ENCODE peak calls at places on chromosomes 3 and 15, in ten cellular contexts. Q is naive B cell; K is progenitor cell of endocrine pancreas; M is AG04449; T is neuronal stem cell; F is kidney; P is H54; O is mesenteric fat pad; Y is stimulated activated CD4-positive, alpha-beta T cell treated with anti-CD3 and anti-CD28 coated beads, TNF-alpha, amount 100 ng/mL, for 48 hours; S is T47D. X is an unnamed sample.

GRCh38 chr3:124995460-124995994 is 60.3 kb downstream of the HEG1 start:
- DNase-seq in Q (peak), K (peak), M (no peak), T (peak), F (no peak), P (peak), O (no peak), Y (peak), S (peak), X (no peak)

GRCh38 chr3:15096026-15096425 is 2.9 kb downstream of the RBSN start:
- DNase-seq in Q (no peak), K (no peak), M (no peak), T (no peak), F (no peak), P (no peak), O (no peak), Y (no peak), S (no peak), X (no peak)

GRCh38 chr3:76047368-76047767 is 262.0 kb upstream of the ZNF717 start:
- DNase-seq in Q (no peak), K (no peak), M (no peak), T (no peak), F (no peak), P (no peak), O (no peak), Y (no peak), S (no peak), X (no peak)

GRCh38 chr3:156898296-156898880 is 72.2 kb downstream of the LEKR1 start:
- DNase-seq in Q (no peak), K (no peak), M (no peak), T (no peak), F (no peak), P (no peak), O (no peak), Y (no peak), S (no peak), X (no peak)

GRCh38 chr15:96807361-96807760 is 476.9 kb downstream of the NR2F2 start:
- DNase-seq in Q (no peak), K (no peak), M (no peak), T (no peak), F (no peak), P (no peak), O (no peak), Y (no peak), S (no peak), X (no peak)

GRCh38 chr3:182726258-182727142 is 66.8 kb upstream of the ATP11B start:
- DNase-seq in Q (no peak), K (no peak), M (no peak), T (no peak), F (no peak), P (no peak), O (no peak), Y (no peak), S (no peak), X (no peak)

GRCh38 chr3:127628788-127629456 is at the start of gene PODXL2:
- DNase-seq in Q (peak), K (peak), M (no peak), T (peak), F (no peak), P (no peak), O (no peak), Y (no peak), S (peak), X (peak)

GRCh38 chr3:134350861-134351311 is 23.4 kb downstream of the AMOTL2 start:
- DNase-seq in Q (no peak), K (no peak), M (no peak), T (no peak), F (peak), P (no peak), O (no peak), Y (no peak), S (peak), X (no peak)

GRCh38 chr3:47731066-47731465 is 50.6 kb downstream of the SMARCC1 start:
- DNase-seq in Q (no peak), K (no peak), M (no peak), T (no peak), F (no peak), P (no peak), O (no peak), Y (no peak), S (no peak), X (no peak)